ENCODE peak calls at places on chromosomes 7 and 10, in six cellular contexts. I is stimulated activated CD4-positive, alpha-beta T cell treated with anti-CD3 and anti-CD28 coated beads, Interleukin-4, amount 100 ng/mL, for 48 hours; U is mucosa of descending colon; W is LoVo; Z is type B pancreatic cell; F is GDM1. H is an unnamed sample.
A peak's percentile ranks its signal among the peaks of the same experiment; 100 is the strongest.

GRCh38 chr10:78336402-78336791 is 302.7 kb downstream of the RPS24 start:
- DNase-seq in I (no peak), U (no peak), W (no peak), Z (peak; percentile 56), F (no peak), H (no peak)

GRCh38 chr7:38142736-38143135 is 35.3 kb upstream of the STARD3NL start:
- DNase-seq in I (no peak), U (no peak), W (no peak), Z (no peak), F (no peak), H (no peak)

GRCh38 chr10:46542567-46543323 is 13.7 kb downstream of the GPRIN2 start:
- DNase-seq in I (no peak), U (peak; percentile 41), W (no peak), Z (peak; percentile 70), F (no peak), H (no peak)

GRCh38 chr10:28948045-28948444 is 270.7 kb downstream of the BAMBI start:
- DNase-seq in I (no peak), U (no peak), W (peak; percentile 37), Z (no peak), F (no peak), H (no peak)

GRCh38 chr7:84162584-84162983 is 32.0 kb downstream of the SEMA3A start:
- DNase-seq in I (no peak), U (no peak), W (no peak), Z (no peak), F (no peak), H (no peak)

GRCh38 chr7:115637123-115637522 is 393.4 kb downstream of the TFEC start:
- DNase-seq in I (no peak), U (no peak), W (no peak), Z (no peak), F (no peak), H (no peak)

GRCh38 chr7:4361774-4362173 is 320.3 kb upstream of the FOXK1 start:
- DNase-seq in I (no peak), U (no peak), W (no peak), Z (no peak), F (no peak), H (no peak)

GRCh38 chr10:12350167-12350872 is 973 bp downstream of the CAMK1D start:
- DNase-seq in I (no peak), U (peak; percentile 70), W (peak; percentile 18), Z (no peak), F (peak; percentile 12), H (no peak)

GRCh38 chr7:27124096-27124978 is 6.2 kb downstream of the HOXA4 start:
- DNase-seq in I (no peak), U (peak; percentile 63), W (no peak), Z (peak; percentile 85), F (no peak), H (no peak)

GRCh38 chr7:101880536-101881443 is 63.4 kb downstream of the CUX1 start:
- DNase-seq in I (no peak), U (no peak), W (no peak), Z (no peak), F (no peak), H (no peak)

GRCh38 chr7:3984456-3984855 is 683.4 kb downstream of the SDK1 start:
- DNase-seq in I (no peak), U (no peak), W (no peak), Z (no peak), F (no peak), H (no peak)

GRCh38 chr10:127556911-127557310 is 7.8 kb downstream of the NPS start:
- DNase-seq in I (no peak), U (no peak), W (no peak), Z (no peak), F (no peak), H (no peak)

GRCh38 chr7:26156454-26157365 is 4.7 kb downstream of the NFE2L3 start:
- DNase-seq in I (no peak), U (no peak), W (peak; percentile 80), Z (no peak), F (no peak), H (no peak)

GRCh38 chr10:89207181-89207800 is at the start of gene CH25H:
- DNase-seq in I (peak; percentile 37), U (peak; percentile 76), W (peak; percentile 34), Z (no peak), F (no peak), H (no peak)

GRCh38 chr7:93620864-93621263 is 46.3 kb upstream of the CALCR start:
- DNase-seq in I (no peak), U (no peak), W (no peak), Z (no peak), F (no peak), H (no peak)